ENCODE peak calls at places on chromosomes 12 and 14, in six cellular contexts. J is GM10248, H is RPMI7951, E is neuronal stem cell, U is Caki2, X is mesothelial cell of epicardium. C is an unnamed sample.

GRCh38 chr14:101372494-101372813 is 188.8 kb upstream of the DIO3 start:
- DNase-seq in U (no peak), E (no peak), X (no peak), J (peak; percentile 3), H (no peak), C (no peak)

GRCh38 chr14:38496092-38496491 is 240.2 kb upstream of the CLEC14A start:
- DNase-seq in X (no peak), H (no peak), J (no peak), E (no peak), U (no peak), C (no peak)

GRCh38 chr14:74765721-74766120 is 2.6 kb downstream of the YLPM1 start:
- DNase-seq in E (no peak), J (no peak), U (no peak), H (no peak), X (no peak), C (peak; percentile 17)

GRCh38 chr12:95129115-95129514 is 55.7 kb upstream of the NR2C1 start:
- DNase-seq in U (no peak), X (no peak), H (no peak), J (no peak), E (no peak), C (no peak)

GRCh38 chr12:90090929-90091651 is 382.5 kb upstream of the ATP2B1 start:
- DNase-seq in X (no peak), E (peak; percentile 41), H (peak; percentile 98), U (peak; percentile 83), J (no peak), C (no peak)

GRCh38 chr14:101953151-101953550 is 11.2 kb upstream of the DYNC1H1 start:
- DNase-seq in H (no peak), E (no peak), J (no peak), U (no peak), X (no peak), C (no peak)

GRCh38 chr12:28578833-28579252 is 388.6 kb downstream of the CCDC91 start:
- DNase-seq in E (no peak), J (no peak), X (no peak), U (no peak), H (no peak), C (no peak)

GRCh38 chr12:19757317-19757877 is 318.1 kb downstream of the AEBP2 start:
- DNase-seq in E (no peak), J (no peak), H (peak; percentile 52), X (no peak), U (no peak), C (peak; percentile 26)

GRCh38 chr12:72323881-72324280 is 51.7 kb downstream of the TRHDE start:
- DNase-seq in E (no peak), U (no peak), J (no peak), H (no peak), X (no peak), C (no peak)

GRCh38 chr12:104772336-104772735 is 185.8 kb downstream of the SLC41A2 start:
- DNase-seq in E (no peak), X (no peak), H (no peak), J (no peak), U (no peak), C (no peak)

GRCh38 chr12:30701056-30701455 is 5.4 kb upstream of the IPO8 start:
- DNase-seq in U (no peak), E (no peak), X (no peak), H (no peak), J (no peak), C (no peak)

GRCh38 chr14:24196071-24197061 is 1.1 kb upstream of the TM9SF1 start:
- DNase-seq in J (peak; percentile 55), H (no peak), E (no peak), U (peak; percentile 23), X (no peak), C (peak; percentile 71)

GRCh38 chr14:30621954-30622830 is at the start of gene SCFD1:
- DNase-seq in J (peak; percentile 91), X (peak; percentile 88), E (peak; percentile 82), U (peak; percentile 81), H (peak; percentile 85), C (peak; percentile 95)

GRCh38 chr14:36654185-36655053 is 7.2 kb upstream of the PAX9 start:
- DNase-seq in U (no peak), J (no peak), X (no peak), E (no peak), H (no peak), C (no peak)

GRCh38 chr12:94073441-94074051 is 74.8 kb upstream of the PLXNC1 start:
- DNase-seq in X (no peak), U (no peak), J (no peak), H (peak; percentile 50), E (no peak), C (no peak)

GRCh38 chr14:54116163-54116562 is 159.5 kb upstream of the BMP4 start:
- DNase-seq in J (no peak), U (no peak), H (no peak), X (no peak), E (no peak), C (no peak)

GRCh38 chr14:54219281-54220121 is 177.3 kb upstream of the CDKN3 start:
- DNase-seq in J (peak; percentile 32), U (no peak), E (no peak), H (no peak), X (no peak), C (no peak)

GRCh38 chr14:92647499-92648279 is 100.7 kb downstream of the LGMN start:
- DNase-seq in E (no peak), X (no peak), H (peak; percentile 75), U (no peak), J (no peak), C (no peak)

GRCh38 chr14:105144231-105144665 is 24.3 kb downstream of the JAG2 start:
- DNase-seq in U (no peak), J (no peak), E (no peak), H (no peak), X (no peak), C (no peak)

GRCh38 chr12:78878447-78878846 is 13.9 kb downstream of the SYT1 start:
- DNase-seq in U (peak; percentile 42), E (no peak), J (no peak), H (no peak), X (no peak), C (no peak)

GRCh38 chr12:29591140-29592020 is 93.9 kb upstream of the OVCH1 start:
- DNase-seq in J (no peak), U (no peak), E (peak; percentile 12), X (no peak), H (no peak), C (no peak)

GRCh38 chr12:47797432-47797831 is 22.3 kb downstream of the HDAC7 start:
- DNase-seq in U (peak; percentile 37), J (peak; percentile 74), H (no peak), E (no peak), X (no peak), C (peak; percentile 83)

GRCh38 chr14:90785474-90785873 is 30.8 kb downstream of the TTC7B start:
- DNase-seq in E (no peak), U (no peak), X (no peak), H (peak; percentile 4), J (no peak), C (no peak)

GRCh38 chr12:56120158-56120846 is 2.2 kb downstream of the ZC3H10 start:
- DNase-seq in H (no peak), U (no peak), X (no peak), J (no peak), E (no peak), C (no peak)

GRCh38 chr12:23055004-23055403 is 430.0 kb downstream of the ETNK1 start:
- DNase-seq in U (peak; percentile 19), H (peak; percentile 5), E (peak; percentile 40), J (no peak), X (no peak), C (peak; percentile 18)

GRCh38 chr14:65392296-65392695 is 20.2 kb upstream of the FUT8 start:
- DNase-seq in E (no peak), X (no peak), J (no peak), U (no peak), H (no peak), C (no peak)

GRCh38 chr14:96914729-96915128 is 117.5 kb downstream of the VRK1 start:
- DNase-seq in H (no peak), E (no peak), U (no peak), J (no peak), X (no peak), C (no peak)

GRCh38 chr14:58705066-58705465 is 67.3 kb downstream of the DACT1 start:
- DNase-seq in H (peak; percentile 62), U (no peak), X (no peak), E (no peak), J (no peak), C (no peak)